ENCODE peak calls at places on chromosomes 7 and 10, in eight cellular contexts. M, N, D, O, R, G, K and V are unnamed samples.

GRCh38 chr7:30459591-30460245 is 18.9 kb downstream of the NOD1 start:
- DNase-seq in M (no peak), N (no peak), D (peak; percentile 83), O (no peak), R (no peak), G (no peak), K (peak; percentile 36), V (no peak)

GRCh38 chr7:4895766-4896165 is 12.2 kb upstream of the RADIL start:
- DNase-seq in M (no peak), N (no peak), D (no peak), O (no peak), R (no peak), G (no peak), K (no peak), V (no peak)

GRCh38 chr10:30762620-30763019 is 133.1 kb upstream of the LYZL2 start:
- DNase-seq in M (no peak), N (no peak), D (no peak), O (no peak), R (no peak), G (no peak), K (no peak), V (no peak)

GRCh38 chr7:128830231-128831177 is at the start of gene FLNC:
- DNase-seq in M (no peak), N (no peak), D (peak; percentile 92), O (peak; percentile 60), R (no peak), G (peak; percentile 72), K (peak; percentile 45), V (no peak)

GRCh38 chr10:784759-785538 is 95.5 kb upstream of the DIP2C start:
- DNase-seq in M (peak; percentile 50), N (peak; percentile 49), D (peak; percentile 89), O (peak; percentile 65), R (peak; percentile 66), G (no peak), K (peak; percentile 77), V (no peak)

GRCh38 chr7:78487464-78487863 is 688.9 kb downstream of the PHTF2 start:
- DNase-seq in M (no peak), N (no peak), D (no peak), O (no peak), R (no peak), G (no peak), K (no peak), V (no peak)

GRCh38 chr10:23362879-23363787 is 18.5 kb upstream of the C10orf67 start:
- DNase-seq in M (no peak), N (no peak), D (no peak), O (no peak), R (no peak), G (no peak), K (no peak), V (no peak)

GRCh38 chr10:93438796-93439253 is 43.3 kb downstream of the MYOF start:
- DNase-seq in M (no peak), N (no peak), D (no peak), O (peak; percentile 81), R (no peak), G (no peak), K (peak; percentile 89), V (no peak)

GRCh38 chr10:88553116-88553752 is 29.9 kb downstream of the RNLS start:
- DNase-seq in M (no peak), N (peak; percentile 29), D (peak; percentile 74), O (peak; percentile 48), R (no peak), G (peak; percentile 29), K (peak; percentile 82), V (peak; percentile 7)

GRCh38 chr7:130995252-130996081 is 261.5 kb upstream of the KLF14 start:
- DNase-seq in M (no peak), N (no peak), D (no peak), O (no peak), R (no peak), G (no peak), K (peak; percentile 89), V (no peak)

GRCh38 chr10:47164126-47164799 is 135.7 kb upstream of the GDF10 start:
- DNase-seq in M (no peak), N (no peak), D (peak; percentile 54), O (no peak), R (no peak), G (no peak), K (peak; percentile 72), V (no peak)

GRCh38 chr7:38478404-38478803 is 152.8 kb downstream of the AMPH start:
- DNase-seq in M (no peak), N (no peak), D (no peak), O (no peak), R (no peak), G (no peak), K (peak; percentile 53), V (no peak)

GRCh38 chr10:42951486-42952251 is 125.2 kb upstream of the RET start:
- DNase-seq in M (no peak), N (peak; percentile 51), D (no peak), O (peak; percentile 74), R (no peak), G (peak; percentile 62), K (no peak), V (no peak)

GRCh38 chr7:127961787-127962463 is 69.3 kb downstream of the LRRC4 start:
- DNase-seq in M (no peak), N (no peak), D (no peak), O (no peak), R (no peak), G (no peak), K (no peak), V (no peak)

GRCh38 chr10:74371696-74372095 is 220.7 kb downstream of the ADK start:
- DNase-seq in M (no peak), N (no peak), D (no peak), O (no peak), R (no peak), G (no peak), K (no peak), V (no peak)